ENCODE peak calls at places on chromosomes 16 and 17, in seven cellular contexts. H is CD4-positive, CD25-positive, alpha-beta regulatory T cell; D is small intestine; A is endodermal cell; K is fibroblast of lung; S is PC-9; I is neuronal stem cell. L is an unnamed sample.

GRCh38 chr16:66402591-66403230 is 24.4 kb upstream of the BEAN1 start:
- DNase-seq in K (no peak), D (no peak), A (peak), H (no peak), I (no peak), S (no peak), L (no peak)

GRCh38 chr16:12474794-12475410 is 328.8 kb downstream of the CPPED1 start:
- DNase-seq in I (no peak), K (no peak), A (no peak), D (no peak), S (no peak), H (no peak), L (no peak)

GRCh38 chr17:43034623-43035293 is 9.7 kb downstream of the RND2 start:
- DNase-seq in K (no peak), A (peak), H (no peak), S (no peak), I (no peak), D (no peak), L (no peak)

GRCh38 chr17:77501101-77501566 is 360.4 kb downstream of the SEC14L1 start:
- DNase-seq in S (no peak), H (no peak), I (no peak), K (peak), D (no peak), A (peak), L (no peak)

GRCh38 chr17:61431594-61432311 is 20.5 kb upstream of the TBX4 start:
- DNase-seq in A (peak), I (no peak), S (peak), H (no peak), D (no peak), K (peak), L (peak)

GRCh38 chr17:57723427-57724037 is 21.6 kb downstream of the CCDC182 start:
- DNase-seq in K (no peak), S (no peak), I (no peak), D (no peak), H (no peak), A (peak), L (no peak)

GRCh38 chr17:499836-500543 is 147.4 kb upstream of the RPH3AL start:
- DNase-seq in K (no peak), D (no peak), S (no peak), H (no peak), A (no peak), I (no peak), L (no peak)

GRCh38 chr17:44830359-44831269 is 527 bp upstream of the GJC1 start:
- DNase-seq in H (no peak), A (peak), K (peak), I (no peak), S (no peak), D (no peak), L (no peak)

GRCh38 chr16:34801875-34802274 is 1342.5 kb downstream of the TP53TG3F start:
- DNase-seq in H (no peak), S (no peak), A (no peak), K (no peak), D (no peak), I (no peak), L (no peak)

GRCh38 chr17:67076290-67076689 is 31.9 kb downstream of the CACNG1 start:
- DNase-seq in K (no peak), S (no peak), A (peak), I (no peak), D (peak), H (no peak), L (no peak)

GRCh38 chr16:12362482-12363458 is 386.2 kb downstream of the SNX29 start:
- DNase-seq in H (no peak), S (no peak), I (no peak), A (no peak), K (no peak), D (no peak), L (no peak)

GRCh38 chr17:21689604-21690003 is 2.7 kb upstream of the KCNJ18 start:
- DNase-seq in H (no peak), S (peak), D (no peak), I (no peak), K (peak), A (no peak), L (no peak)

GRCh38 chr16:79970551-79971236 is 370.2 kb upstream of the MAF start:
- DNase-seq in D (no peak), S (no peak), I (no peak), H (no peak), A (no peak), K (peak), L (no peak)

GRCh38 chr17:43699438-43699756 is 37.7 kb upstream of the MEOX1 start:
- DNase-seq in H (no peak), K (no peak), S (no peak), A (no peak), I (no peak), D (no peak), L (no peak)

GRCh38 chr17:38911081-38911730 is 14.2 kb upstream of the LASP1NB start:
- DNase-seq in K (no peak), S (no peak), D (no peak), A (peak), H (no peak), I (no peak), L (no peak)

GRCh38 chr16:31331141-31331764 is 23.7 kb upstream of the ITGAX start:
- DNase-seq in K (no peak), I (no peak), H (no peak), D (no peak), S (no peak), A (peak), L (no peak)

GRCh38 chr16:77696149-77696548 is 26.2 kb upstream of the NUDT7 start:
- DNase-seq in H (no peak), A (no peak), I (no peak), K (no peak), D (no peak), S (no peak), L (no peak)

GRCh38 chr16:6146874-6147425 is 1049.4 kb upstream of the EEF2KMT start:
- DNase-seq in A (peak), K (no peak), D (no peak), H (no peak), I (no peak), S (no peak), L (no peak)

GRCh38 chr16:85767569-85767968 is 16.7 kb upstream of the C16orf74 start:
- DNase-seq in I (no peak), S (peak), A (no peak), K (peak), D (no peak), H (no peak), L (no peak)

GRCh38 chr17:50210249-50211225 is 9.1 kb upstream of the COL1A1 start:
- DNase-seq in I (no peak), H (no peak), D (no peak), A (peak), S (no peak), K (peak), L (no peak)

GRCh38 chr16:69924777-69925191 is 26.4 kb upstream of the CLEC18A start:
- DNase-seq in K (peak), A (no peak), H (no peak), S (no peak), D (no peak), I (no peak), L (no peak)

DNA sequence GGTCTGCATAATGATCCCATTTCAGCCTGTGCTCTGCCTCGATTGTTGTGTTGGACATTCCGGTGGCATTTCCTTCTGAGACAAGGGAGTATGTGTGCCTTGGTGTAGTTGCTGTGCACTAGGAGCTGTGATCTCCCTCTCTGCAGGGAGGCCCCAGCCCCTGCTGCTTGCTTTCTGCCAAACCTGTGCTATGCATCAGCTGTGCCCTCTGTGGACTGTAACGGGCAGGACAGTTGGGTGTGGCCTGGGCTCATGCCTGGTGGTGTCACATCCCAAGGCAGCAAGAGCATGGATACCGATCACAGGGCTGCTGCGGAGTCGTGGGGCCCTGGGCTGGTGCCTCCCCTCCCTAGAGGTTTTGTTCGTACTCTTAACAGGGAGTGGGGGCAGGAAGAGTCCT is 3.8 kb upstream of the JPT2 start:
- DNase-seq in A (peak), H (no peak), S (no peak), K (no peak), I (no peak), D (no peak), L (no peak)
- H3K27ac ChIP-seq in A (no peak), H (no peak), S (no peak), K (no peak), I (no peak), D (no peak), L (peak)

GRCh38 chr17:81399481-81400153 is 4.4 kb downstream of the BAHCC1 start:
- DNase-seq in H (no peak), I (no peak), A (peak), D (no peak), S (no peak), K (no peak), L (no peak)
- H3K27ac ChIP-seq in H (no peak), I (peak), A (peak), D (peak), S (peak), K (peak), L (peak)

GRCh38 chr16:3004781-3005284 is 7.9 kb upstream of the CLDN9 start:
- DNase-seq in H (no peak), S (peak), D (peak), I (no peak), K (no peak), A (peak), L (no peak)
- H3K27ac ChIP-seq in H (no peak), S (peak), D (peak), I (no peak), K (no peak), A (no peak), L (no peak)

GRCh38 chr16:81567987-81568748 is 123.6 kb downstream of the CMIP start:
- DNase-seq in K (peak), I (no peak), S (peak), D (peak), A (no peak), H (no peak), L (no peak)

GRCh38 chr16:81567087-81567486 is 122.5 kb downstream of the CMIP start:
- DNase-seq in A (no peak), I (no peak), S (no peak), K (no peak), D (no peak), H (no peak), L (no peak)

GRCh38 chr16:81570189-81570846 is 125.7 kb downstream of the CMIP start:
- DNase-seq in S (peak), K (no peak), I (no peak), A (no peak), H (no peak), D (no peak), L (no peak)

GRCh38 chr16:81569361-81570034 is 124.9 kb downstream of the CMIP start:
- DNase-seq in S (peak), D (no peak), K (no peak), A (no peak), I (no peak), H (no peak), L (no peak)

DNA sequence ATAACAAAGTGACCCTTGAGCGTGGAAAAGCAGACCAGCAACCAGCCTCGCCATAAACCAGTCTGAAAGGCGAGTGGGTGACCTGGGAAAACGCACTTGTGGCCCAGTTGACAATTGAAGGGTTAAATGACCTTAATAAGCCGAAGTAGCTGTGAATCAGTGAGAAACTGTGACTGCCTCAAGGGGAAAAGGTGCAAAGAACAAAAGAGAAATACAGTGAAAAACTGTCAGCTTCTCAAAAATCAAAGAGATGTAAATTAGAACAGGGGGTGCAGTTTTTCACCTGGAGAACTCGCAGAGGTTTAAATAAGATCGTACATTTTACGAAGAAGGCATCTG is 124.1 kb downstream of the CMIP start:
- DNase-seq in K (no peak), D (no peak), H (no peak), A (no peak), S (peak), I (no peak), L (no peak)
- H3K27ac ChIP-seq in K (no peak), D (peak), H (no peak), A (no peak), S (peak), I (no peak), L (peak)

DNA sequence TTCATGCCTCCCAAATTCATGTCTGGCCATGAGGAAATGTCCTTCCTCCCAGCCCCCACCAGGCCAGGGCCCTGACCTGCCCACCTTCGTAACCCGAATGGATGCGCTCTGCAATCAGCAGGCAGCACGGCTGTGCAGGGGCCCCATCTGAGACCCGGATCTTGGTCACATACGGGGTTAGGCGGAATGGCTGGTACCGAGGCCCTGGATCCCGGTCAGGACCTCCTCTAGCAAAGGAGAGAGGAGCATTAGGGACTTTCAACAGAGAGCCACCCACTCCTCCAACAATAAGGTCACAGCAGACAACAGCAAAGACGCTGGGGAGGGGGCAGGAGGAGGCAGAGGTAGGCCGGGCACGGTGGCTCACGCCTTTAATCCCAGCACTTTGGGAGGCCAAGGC is 3.6 kb downstream of the PER1 start:
- DNase-seq in A (no peak), K (no peak), H (no peak), D (no peak), I (no peak), S (no peak), L (no peak)
- H3K27ac ChIP-seq in A (no peak), K (no peak), H (no peak), D (no peak), I (no peak), S (no peak), L (no peak)

GRCh38 chr16:4830408-4830807 is 16.7 kb downstream of the GLYR1 start:
- DNase-seq in K (no peak), S (no peak), D (no peak), A (no peak), H (no peak), I (no peak), L (no peak)

GRCh38 chr16:4828567-4829320 is 18.3 kb downstream of the GLYR1 start:
- DNase-seq in K (no peak), H (no peak), I (no peak), A (no peak), D (no peak), S (no peak), L (no peak)

GRCh38 chr16:4825196-4825595 is 21.9 kb downstream of the GLYR1 start:
- DNase-seq in D (no peak), S (no peak), H (no peak), I (no peak), A (no peak), K (no peak), L (no peak)

GRCh38 chr16:4831616-4832015 is 15.5 kb downstream of the GLYR1 start:
- DNase-seq in A (no peak), K (no peak), D (no peak), S (no peak), I (no peak), H (no peak), L (no peak)

GRCh38 chr16:4826980-4827379 is 20.1 kb downstream of the GLYR1 start:
- DNase-seq in I (no peak), A (no peak), H (no peak), K (no peak), S (no peak), D (no peak), L (no peak)
- H3K27ac ChIP-seq in I (no peak), A (no peak), H (no peak), K (no peak), S (no peak), D (no peak), L (no peak)

L was measured in epithelial cell of prostate.